ENCODE peak calls at places on chromosomes 3 and 15, in eight cellular contexts. U is iris pigment epithelial cell, G is NCI-H69, S is uterus, E is germinal center, Y is NCI-H226, O is IMR-90, J is non-pigmented ciliary epithelial cell. L is an unnamed sample.

GRCh38 chr3:53518495-53518981 is 24.1 kb downstream of the CACNA1D start:
- DNase-seq in U (peak), G (no peak), S (no peak), J (no peak), E (no peak), Y (no peak), O (no peak), L (peak)

GRCh38 chr15:32888221-32888761 is 170.5 kb downstream of the GREM1 start:
- DNase-seq in E (no peak), U (no peak), S (no peak), O (peak), Y (no peak), J (no peak), G (no peak), L (no peak)

GRCh38 chr3:13367728-13368127 is 52.4 kb downstream of the NUP210 start:
- DNase-seq in U (no peak), S (no peak), E (no peak), O (no peak), Y (no peak), J (no peak), G (no peak), L (no peak)

GRCh38 chr15:89836255-89837133 is 21.8 kb upstream of the ANPEP start:
- DNase-seq in O (peak), E (no peak), J (peak), G (no peak), S (no peak), Y (peak), U (peak), L (peak)

GRCh38 chr3:56467801-56468183 is 475 bp downstream of the ERC2 start:
- DNase-seq in S (no peak), U (no peak), J (no peak), E (peak), O (no peak), G (peak), Y (no peak), L (no peak)

GRCh38 chr3:109924196-109924595 is 586.9 kb upstream of the DPPA4 start:
- DNase-seq in E (no peak), J (no peak), U (no peak), S (no peak), G (no peak), O (no peak), Y (no peak), L (no peak)

GRCh38 chr15:88040516-88040915 is 216.0 kb downstream of the NTRK3 start:
- DNase-seq in J (no peak), S (no peak), Y (no peak), E (no peak), G (no peak), U (no peak), O (no peak), L (no peak)

GRCh38 chr3:124833710-124834332 is 53.3 kb downstream of the ITGB5 start:
- DNase-seq in Y (peak), S (no peak), O (no peak), G (no peak), J (no peak), U (no peak), E (no peak), L (no peak)

GRCh38 chr3:187150599-187150998 is 11.3 kb upstream of the RPL39L start:
- DNase-seq in O (no peak), J (no peak), Y (no peak), S (no peak), U (no peak), G (peak), E (peak), L (no peak)

GRCh38 chr3:18237251-18238005 is 187.7 kb downstream of the SATB1 start:
- DNase-seq in G (peak), O (peak), U (peak), Y (peak), E (no peak), J (peak), S (no peak), L (peak)

GRCh38 chr15:94324117-94324826 is 92.9 kb downstream of the MCTP2 start:
- DNase-seq in S (peak), J (no peak), G (peak), U (peak), E (peak), Y (peak), O (peak), L (peak)

GRCh38 chr3:46661776-46662766 is 31.4 kb downstream of the ALS2CL start:
- DNase-seq in Y (no peak), O (no peak), G (peak), S (no peak), U (no peak), E (no peak), J (no peak), L (no peak)

GRCh38 chr3:21750831-21751391 is at the start of gene ZNF385D:
- DNase-seq in U (peak), G (peak), E (no peak), Y (no peak), S (peak), O (peak), J (peak), L (peak)

GRCh38 chr3:125322166-125322565 is 53.0 kb downstream of the ZNF148 start:
- DNase-seq in Y (peak), G (peak), O (peak), J (no peak), U (peak), E (no peak), S (no peak), L (no peak)

GRCh38 chr3:25313286-25313685 is 114.8 kb upstream of the RARB start:
- DNase-seq in G (no peak), E (no peak), O (no peak), Y (no peak), J (no peak), S (no peak), U (peak), L (peak)

GRCh38 chr3:81728766-81729544 is 32.5 kb downstream of the GBE1 start:
- DNase-seq in O (peak), J (no peak), G (no peak), S (no peak), Y (peak), E (no peak), U (peak), L (peak)

GRCh38 chr3:175103298-175103697 is 244.2 kb downstream of the NAALADL2 start:
- DNase-seq in U (no peak), J (no peak), O (no peak), S (no peak), Y (no peak), E (no peak), G (no peak), L (peak)

GRCh38 chr3:110164632-110165240 is 827.4 kb upstream of the DPPA4 start:
- DNase-seq in J (no peak), G (no peak), O (peak), S (no peak), U (peak), E (no peak), Y (no peak), L (peak)

GRCh38 chr3:16243706-16244490 is 20.8 kb downstream of the DPH3 start:
- DNase-seq in O (peak), Y (no peak), U (peak), G (no peak), J (no peak), E (no peak), S (no peak), L (peak)

GRCh38 chr3:123658118-123658859 is 73.4 kb upstream of the HACD2 start:
- DNase-seq in Y (no peak), U (peak), S (peak), O (peak), G (no peak), E (no peak), J (no peak), L (no peak)

GRCh38 chr3:9870978-9871377 is 9.1 kb downstream of the CIDEC start:
- DNase-seq in O (peak), E (no peak), J (no peak), S (no peak), Y (peak), G (no peak), U (peak), L (peak)

GRCh38 chr3:2540115-2540514 is 441.4 kb downstream of the CNTN4 start:
- DNase-seq in S (no peak), O (no peak), U (no peak), G (peak), E (no peak), J (no peak), Y (no peak), L (no peak)

GRCh38 chr3:134356411-134357040 is 17.7 kb downstream of the AMOTL2 start:
- DNase-seq in G (no peak), E (no peak), Y (no peak), J (no peak), S (peak), U (no peak), O (no peak), L (no peak)

GRCh38 chr3:8986741-8987672 is 23.7 kb upstream of the RAD18 start:
- DNase-seq in G (no peak), U (no peak), Y (no peak), J (no peak), O (peak), E (no peak), S (no peak), L (no peak)

L was measured in mesenchymal stem cell.